ENCODE peak calls at places on chromosomes 5 and 9, in four cellular contexts. D is cardiac fibroblast, F is sigmoid colon, L is AG10803. I is an unnamed sample.

GRCh38 chr5:73311291-73312110 is 137.1 kb downstream of the FOXD1 start:
- DNase-seq in F (no peak), L (peak; percentile 93), D (peak; percentile 90), I (no peak)

GRCh38 chr5:443239-444151 is 519 bp downstream of the EXOC3 start:
- DNase-seq in F (peak; percentile 66), L (no peak), D (no peak), I (peak; percentile 90)

GRCh38 chr9:20744046-20744630 is 60.1 kb downstream of the FOCAD start:
- DNase-seq in F (no peak), D (no peak), L (peak; percentile 61), I (no peak)

GRCh38 chr5:141534492-141535213 is 45.8 kb downstream of the PCDHGC5 start:
- DNase-seq in L (no peak), D (no peak), F (no peak), I (no peak)

GRCh38 chr9:133351908-133352634 is 4.1 kb downstream of the RPL7A start:
- DNase-seq in F (no peak), D (peak; percentile 81), L (peak; percentile 65), I (no peak)

GRCh38 chr5:45225571-45226031 is 416.9 kb downstream of the MRPS30 start:
- DNase-seq in L (no peak), D (no peak), F (no peak), I (no peak)

GRCh38 chr5:57499262-57500050 is 16.8 kb upstream of the ACTBL2 start:
- DNase-seq in D (peak; percentile 86), L (peak; percentile 58), F (no peak), I (no peak)

GRCh38 chr5:143311428-143311827 is 92.1 kb downstream of the NR3C1 start:
- DNase-seq in L (peak; percentile 61), D (peak; percentile 92), F (no peak), I (no peak)